ENCODE peak calls at places on chromosomes 12 and 14, in nine cellular contexts. T, Q, M, S, H, X, J, A and D are unnamed samples.

GRCh38 chr14:53054457-53054856 is 98.7 kb downstream of the DDHD1 start:
- DNase-seq in T (no peak), X (no peak), M (no peak), A (no peak), J (no peak), H (no peak), S (no peak), Q (no peak), D (no peak)

GRCh38 chr12:90043264-90043663 is 334.6 kb upstream of the ATP2B1 start:
- DNase-seq in A (no peak), J (no peak), T (no peak), H (no peak), S (no peak), M (no peak), Q (no peak), X (no peak), D (no peak)

GRCh38 chr12:86712425-86712843 is 456.2 kb upstream of the MGAT4C start:
- DNase-seq in Q (no peak), H (no peak), T (no peak), A (no peak), J (no peak), S (no peak), X (no peak), M (no peak), D (no peak)

GRCh38 chr12:132302466-132303358 is 26.7 kb downstream of the GALNT9 start:
- DNase-seq in H (no peak), J (no peak), A (no peak), T (no peak), Q (no peak), X (peak; percentile 28), M (no peak), S (no peak), D (peak; percentile 35)

GRCh38 chr12:80195143-80195726 is 95.9 kb downstream of the OTOGL start:
- DNase-seq in Q (no peak), T (no peak), H (no peak), J (no peak), A (peak; percentile 29), X (no peak), M (no peak), S (no peak), D (no peak)

GRCh38 chr12:51269174-51270066 is 795 bp downstream of the SMAGP start:
- DNase-seq in Q (peak; percentile 60), S (peak; percentile 72), H (no peak), M (peak; percentile 27), T (peak; percentile 26), J (peak; percentile 69), A (peak; percentile 26), X (peak; percentile 60), D (no peak)

GRCh38 chr12:25501565-25501964 is 51.5 kb downstream of the LMNTD1 start:
- DNase-seq in X (no peak), Q (no peak), A (no peak), S (no peak), H (no peak), M (no peak), T (no peak), J (no peak), D (no peak)

GRCh38 chr14:22774011-22774706 is 7.7 kb downstream of the OXA1L start:
- DNase-seq in H (no peak), J (no peak), T (no peak), Q (no peak), A (no peak), X (no peak), S (no peak), M (no peak), D (no peak)

GRCh38 chr12:87425942-87426554 is 603.2 kb downstream of the C12orf50 start:
- DNase-seq in T (no peak), J (no peak), H (no peak), M (no peak), A (no peak), X (no peak), Q (no peak), S (no peak), D (no peak)

GRCh38 chr12:120290541-120291312 is 976 bp downstream of the RNU4-2 start:
- DNase-seq in A (no peak), J (peak; percentile 42), T (no peak), Q (peak; percentile 10), H (no peak), M (peak; percentile 9), S (peak; percentile 33), X (peak; percentile 51), D (no peak)

GRCh38 chr12:90099288-90099687 is 390.6 kb upstream of the ATP2B1 start:
- DNase-seq in J (no peak), H (no peak), M (no peak), A (no peak), S (no peak), X (no peak), T (no peak), Q (no peak), D (no peak)

GRCh38 chr14:35167496-35167895 is 45.1 kb downstream of the PRORP start:
- DNase-seq in J (no peak), H (no peak), X (no peak), T (no peak), Q (no peak), A (no peak), M (no peak), S (no peak), D (no peak)

GRCh38 chr12:108690799-108691153 is 40.5 kb downstream of the CORO1C start:
- DNase-seq in M (no peak), A (no peak), X (no peak), T (no peak), S (no peak), Q (no peak), H (no peak), J (no peak), D (no peak)

GRCh38 chr12:91690521-91690920 is 455.1 kb downstream of the BTG1 start:
- DNase-seq in J (no peak), H (no peak), Q (no peak), X (no peak), T (no peak), S (no peak), A (no peak), M (no peak), D (no peak)

GRCh38 chr12:2854669-2855453 is 2.0 kb downstream of the TEX52 start:
- DNase-seq in X (no peak), Q (no peak), H (no peak), M (no peak), A (no peak), T (no peak), S (no peak), J (no peak), D (no peak)

GRCh38 chr12:62631531-62632520 is 165.2 kb downstream of the MON2 start:
- DNase-seq in A (peak; percentile 60), Q (peak; percentile 13), S (peak; percentile 41), X (peak; percentile 68), J (peak; percentile 43), M (no peak), H (no peak), T (peak; percentile 70), D (peak; percentile 62)

DNA sequence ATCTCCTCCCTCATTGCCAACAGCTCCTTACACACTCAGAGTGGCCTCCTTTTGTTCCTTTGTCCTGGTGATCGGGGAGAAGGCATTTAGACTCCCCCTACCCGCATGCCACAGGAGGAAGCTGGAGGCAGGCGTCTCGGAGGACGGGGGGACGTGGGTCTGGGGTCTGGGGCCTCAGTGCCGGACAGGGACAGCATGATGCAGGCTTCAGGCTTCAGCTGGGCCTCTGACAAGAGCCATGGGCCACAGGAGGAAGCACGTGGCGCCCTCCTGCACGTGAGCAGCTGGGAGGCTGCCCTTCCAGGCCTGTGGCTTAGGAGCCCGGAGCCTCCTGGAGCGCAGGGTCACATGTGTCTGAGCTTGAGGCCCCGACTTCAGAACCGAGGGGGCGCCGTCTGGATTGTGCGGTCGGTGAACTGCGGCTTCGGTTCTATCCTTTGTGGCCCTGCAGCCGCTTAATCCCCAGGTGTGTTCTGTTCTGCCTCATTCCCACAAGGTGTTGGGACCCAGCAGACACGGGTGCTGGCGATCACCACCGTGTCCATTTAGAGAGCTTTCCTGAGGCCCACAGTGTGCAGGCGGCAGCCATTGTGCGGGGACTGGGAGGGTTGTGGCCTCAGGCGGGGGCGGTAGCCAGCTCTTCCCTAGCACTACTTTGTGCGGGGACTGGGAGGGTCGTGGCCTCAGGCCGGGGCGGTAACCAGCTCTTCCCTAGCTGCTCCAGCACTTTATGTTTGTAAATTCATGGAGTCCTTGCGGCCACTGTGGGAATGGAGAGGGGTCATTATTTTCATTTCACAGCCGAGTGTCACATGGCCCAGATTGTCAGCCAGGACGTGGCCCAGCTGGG is 150.1 kb downstream of the ADGRD1 start:
- DNase-seq in X (no peak), S (no peak), T (peak; percentile 15), H (no peak), J (peak; percentile 3), M (no peak), A (no peak), Q (no peak), D (peak; percentile 19)
- H3K27ac ChIP-seq in X (no peak overlapping the region), S (no peak overlapping the region), T (no peak overlapping the region), H (no peak overlapping the region), J (peak overlapping the region; percentile 7), M (no peak overlapping the region), A (no peak overlapping the region), Q (no peak overlapping the region), D (no peak overlapping the region)

GRCh38 chr12:6224550-6224949 is 24.4 kb downstream of the CD9 start:
- DNase-seq in M (no peak), X (peak; percentile 76), A (no peak), T (peak; percentile 51), Q (no peak), J (no peak), H (no peak), S (no peak), D (peak; percentile 90)
- H3K27ac ChIP-seq in M (no peak overlapping the region), X (peak overlapping the region; percentile 84), A (peak overlapping the region; percentile 79), T (no peak overlapping the region), Q (no peak overlapping the region), J (peak overlapping the region; percentile 99), H (peak overlapping the region; percentile 91), S (no peak overlapping the region), D (peak overlapping the region; percentile 87)

DNA sequence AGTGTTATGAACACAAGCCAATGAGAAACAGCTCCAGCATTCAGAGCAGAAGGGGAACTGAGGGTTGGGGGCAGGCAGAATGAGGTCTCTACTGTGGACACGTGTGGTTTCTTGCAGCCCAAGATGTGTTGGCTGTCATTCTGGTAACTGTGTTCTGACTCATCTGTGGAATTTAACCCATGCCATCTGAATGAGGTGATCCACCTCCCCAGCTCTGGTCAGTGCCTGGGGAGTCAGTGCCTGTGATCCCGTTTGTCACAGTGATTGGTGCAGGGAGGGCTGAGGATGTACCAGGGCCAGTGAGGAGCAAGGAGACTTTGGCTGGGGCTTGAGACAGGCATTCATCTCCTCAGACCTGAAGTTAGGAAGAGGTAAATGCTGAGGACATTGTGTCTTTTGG is 216.8 kb downstream of the MSRB3 start:
- DNase-seq in Q (no peak), X (no peak), S (no peak), M (no peak), H (no peak), A (no peak), J (no peak), T (no peak), D (no peak)
- H3K27ac ChIP-seq in Q (no peak overlapping the region), X (no peak overlapping the region), S (no peak overlapping the region), M (no peak overlapping the region), H (no peak overlapping the region), A (no peak overlapping the region), J (no peak overlapping the region), T (no peak overlapping the region), D (no peak overlapping the region)

DNA sequence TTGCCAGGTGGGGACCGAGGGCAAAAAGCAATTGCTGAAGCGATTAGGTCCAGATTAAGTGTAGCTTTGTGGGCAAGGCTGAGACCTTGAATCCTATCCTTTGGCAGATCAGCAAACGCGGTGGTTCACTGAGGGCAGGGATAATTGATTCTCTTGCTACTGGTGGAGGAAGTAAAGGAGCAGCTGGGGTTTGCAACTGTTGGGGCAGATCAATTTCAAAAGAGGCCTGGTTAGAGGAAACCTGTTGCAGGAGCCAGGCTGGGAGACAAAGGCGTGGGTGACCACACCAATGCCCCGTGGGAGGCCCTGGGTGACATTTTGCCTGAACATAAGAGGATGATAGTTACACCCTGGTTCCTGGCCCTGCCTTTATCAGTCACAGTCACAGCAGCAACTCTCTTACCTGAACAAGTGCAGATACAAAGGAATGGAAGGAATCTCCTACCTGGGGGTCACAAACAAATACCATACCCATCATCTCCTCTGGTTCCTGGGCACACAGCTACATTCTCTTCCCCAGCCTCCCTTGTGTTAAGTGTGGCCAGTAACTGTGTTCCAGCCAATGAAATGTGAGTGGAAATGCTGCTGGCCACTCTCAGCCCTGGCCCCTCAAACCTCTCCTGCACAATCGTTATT is 43.3 kb upstream of the RASSF3 start:
- DNase-seq in A (no peak), S (no peak), X (no peak), M (no peak), Q (no peak), J (no peak), T (no peak), H (no peak), D (no peak)
- H3K27ac ChIP-seq in A (no peak overlapping the region), S (no peak overlapping the region), X (no peak overlapping the region), M (no peak overlapping the region), Q (no peak overlapping the region), J (no peak overlapping the region), T (no peak overlapping the region), H (no peak overlapping the region), D (no peak overlapping the region)